ENCODE peak calls at places on chromosome 22, in six cellular contexts. C is fibroblast of villous mesenchyme, Q is psoas muscle, Z is heart right ventricle, I is RWPE1, B is AG09319. M is an unnamed sample.

GRCh38 chr22:36546932-36547331 is 18.0 kb upstream of the EIF3D start:
- DNase-seq in C (peak), Q (no peak), Z (no peak), I (peak), B (no peak), M (no peak)

GRCh38 chr22:42294034-42294985 is 23.9 kb upstream of the TCF20 start:
- DNase-seq in C (peak), Q (no peak), Z (peak), I (peak), B (no peak), M (peak)

GRCh38 chr22:48954781-48955311 is 872.8 kb downstream of the BRD1 start:
- DNase-seq in C (no peak), Q (no peak), Z (no peak), I (no peak), B (no peak), M (peak)

GRCh38 chr22:50148991-50149721 is 21.4 kb upstream of the PANX2 start:
- DNase-seq in C (no peak), Q (no peak), Z (no peak), I (peak), B (no peak), M (peak)

GRCh38 chr22:22884888-22885840 is 2.5 kb upstream of the IGLL5 start:
- DNase-seq in C (no peak), Q (no peak), Z (peak), I (no peak), B (no peak), M (no peak)

GRCh38 chr22:50576070-50576469 is 2.2 kb downstream of the CPT1B start:
- DNase-seq in C (peak), Q (no peak), Z (no peak), I (no peak), B (no peak), M (no peak)

GRCh38 chr22:37417737-37418348 is 9.4 kb downstream of the ELFN2 start:
- DNase-seq in C (no peak), Q (no peak), Z (no peak), I (no peak), B (no peak), M (no peak)

GRCh38 chr22:11307996-11308395 is 4220.0 kb upstream of the OR11H1 start:
- DNase-seq in C (no peak), Q (no peak), Z (no peak), I (no peak), B (no peak), M (no peak)

GRCh38 chr22:34943830-34944229 is 122.1 kb upstream of the ISX start:
- DNase-seq in C (no peak), Q (no peak), Z (no peak), I (no peak), B (no peak), M (no peak)

GRCh38 chr22:48881326-48881980 is 946.2 kb downstream of the BRD1 start:
- DNase-seq in C (no peak), Q (no peak), Z (no peak), I (no peak), B (no peak), M (peak)

GRCh38 chr22:24409707-24410106 is 17.7 kb upstream of the ADORA2A start:
- DNase-seq in C (no peak), Q (no peak), Z (no peak), I (no peak), B (no peak), M (no peak)

GRCh38 chr22:41197046-41197807 is 7.9 kb upstream of the L3MBTL2 start:
- DNase-seq in C (peak), Q (peak), Z (peak), I (peak), B (no peak), M (peak)

GRCh38 chr22:23750374-23750743 is 553 bp downstream of the ZNF70 start:
- DNase-seq in C (no peak), Q (no peak), Z (no peak), I (no peak), B (no peak), M (no peak)

GRCh38 chr22:36546092-36546804 is 17.3 kb upstream of the EIF3D start:
- DNase-seq in C (peak), Q (peak), Z (peak), I (peak), B (no peak), M (no peak)

GRCh38 chr22:19172213-19173046 is 6.1 kb downstream of the SLC25A1 start:
- DNase-seq in C (no peak), Q (no peak), Z (no peak), I (no peak), B (no peak), M (no peak)

GRCh38 chr22:18991138-18991432 is 55.0 kb upstream of the PRODH start:
- DNase-seq in C (no peak), Q (no peak), Z (no peak), I (no peak), B (no peak), M (no peak)

GRCh38 chr22:31530816-31531180 is 34.5 kb downstream of the SFI1 start:
- DNase-seq in C (peak), Q (no peak), Z (no peak), I (no peak), B (no peak), M (no peak)

GRCh38 chr22:35043251-35043931 is 22.6 kb upstream of the ISX start:
- DNase-seq in C (no peak), Q (no peak), Z (no peak), I (peak), B (no peak), M (no peak)

GRCh38 chr22:19193879-19194278 is 15.3 kb upstream of the SLC25A1 start:
- DNase-seq in C (no peak), Q (no peak), Z (no peak), I (no peak), B (no peak), M (no peak)

GRCh38 chr22:16970446-16970845 is 37.6 kb downstream of the GAB4 start:
- DNase-seq in C (no peak), Q (no peak), Z (no peak), I (no peak), B (no peak), M (no peak)

GRCh38 chr22:35705141-35705540 is 12.5 kb upstream of the APOL5 start:
- DNase-seq in C (peak), Q (no peak), Z (no peak), I (peak), B (peak), M (no peak)

GRCh38 chr22:33565580-33565995 is 354.7 kb downstream of the LARGE1 start:
- DNase-seq in C (no peak), Q (no peak), Z (peak), I (no peak), B (no peak), M (no peak)

GRCh38 chr22:23849009-23850006 is 8.4 kb upstream of the SLC2A11 start:
- DNase-seq in C (peak), Q (peak), Z (peak), I (peak), B (peak), M (peak)

DNA sequence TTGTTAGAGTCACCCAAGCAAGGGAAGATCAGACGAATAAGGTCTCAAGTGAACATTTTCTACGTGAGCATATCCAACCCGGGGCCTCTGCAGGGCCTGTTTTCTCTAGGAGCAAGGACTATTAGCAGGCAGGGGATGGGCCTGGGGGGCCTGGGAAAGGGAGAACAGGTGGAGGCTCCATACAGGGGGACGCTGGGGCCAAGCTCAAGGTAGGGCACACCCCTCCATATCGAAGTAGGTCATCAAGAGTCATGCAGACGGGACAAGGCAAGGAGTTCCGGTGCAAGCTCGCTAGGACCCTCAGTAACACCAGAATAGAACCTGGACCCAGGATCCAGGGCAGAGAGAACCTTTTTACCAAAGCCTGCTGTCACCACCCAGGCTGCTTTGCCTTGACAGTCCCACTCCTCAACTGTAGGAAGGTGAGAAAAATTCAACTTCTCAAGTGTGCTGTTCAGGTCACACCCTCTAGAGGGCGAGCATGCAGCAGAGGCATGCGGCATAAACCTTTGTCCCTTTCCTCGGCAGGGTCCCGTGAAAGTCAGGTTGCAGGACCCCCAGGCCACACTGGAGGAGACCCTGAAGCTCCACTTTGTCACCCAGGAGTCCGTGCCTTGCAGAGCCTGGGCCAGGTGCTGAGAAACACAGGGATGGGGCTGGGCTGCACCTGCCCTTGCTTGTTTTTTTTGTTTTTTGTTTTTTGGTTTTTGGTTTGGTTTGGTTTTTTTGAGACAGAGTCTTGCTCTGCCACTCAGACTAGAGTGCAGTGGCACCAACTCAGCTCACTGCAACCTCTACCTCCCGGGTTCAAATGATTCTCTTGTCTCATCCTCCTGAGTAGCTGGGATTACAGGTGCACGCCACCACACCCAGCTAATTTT is 8.6 kb upstream of the APOBEC3B start:
- DNase-seq in C (peak), Q (no peak), Z (no peak), I (peak), B (no peak), M (no peak)
- TF ChIP-seq CTCF in C (peak), Q (peak), Z (peak), I (peak), B (peak), M (peak)

GRCh38 chr22:25880524-25880923 is 138.5 kb downstream of the MYO18B start:
- DNase-seq in C (no peak), Q (no peak), Z (no peak), I (no peak), B (no peak), M (no peak)
- TF ChIP-seq CTCF in C (no peak), Q (no peak), Z (no peak), I (no peak), B (no peak), M (no peak)

GRCh38 chr22:29997516-29997915 is 82.7 kb upstream of the HORMAD2 start:
- DNase-seq in C (no peak), Q (no peak), Z (no peak), I (no peak), B (no peak), M (no peak)

GRCh38 chr22:29994941-29995340 is 85.3 kb upstream of the HORMAD2 start:
- DNase-seq in C (peak), Q (no peak), Z (no peak), I (no peak), B (no peak), M (no peak)

GRCh38 chr22:30000566-30000965 is 79.7 kb upstream of the HORMAD2 start:
- DNase-seq in C (no peak), Q (no peak), Z (no peak), I (no peak), B (no peak), M (no peak)

GRCh38 chr22:30001459-30001858 is 78.8 kb upstream of the HORMAD2 start:
- DNase-seq in C (no peak), Q (no peak), Z (no peak), I (no peak), B (no peak), M (no peak)

GRCh38 chr22:29998627-29999026 is 81.6 kb upstream of the HORMAD2 start:
- DNase-seq in C (no peak), Q (no peak), Z (no peak), I (no peak), B (no peak), M (no peak)
- TF ChIP-seq CTCF in C (no peak), Q (no peak), Z (peak), I (no peak), B (no peak), M (no peak)

GRCh38 chr22:21447694-21448402 is 19.3 kb upstream of the TMEM191C start:
- DNase-seq in C (no peak), Q (peak), Z (peak), I (no peak), B (no peak), M (peak)
- TF ChIP-seq CTCF in C (no peak), Q (no peak), Z (no peak), I (no peak), B (peak), M (no peak)

DNA sequence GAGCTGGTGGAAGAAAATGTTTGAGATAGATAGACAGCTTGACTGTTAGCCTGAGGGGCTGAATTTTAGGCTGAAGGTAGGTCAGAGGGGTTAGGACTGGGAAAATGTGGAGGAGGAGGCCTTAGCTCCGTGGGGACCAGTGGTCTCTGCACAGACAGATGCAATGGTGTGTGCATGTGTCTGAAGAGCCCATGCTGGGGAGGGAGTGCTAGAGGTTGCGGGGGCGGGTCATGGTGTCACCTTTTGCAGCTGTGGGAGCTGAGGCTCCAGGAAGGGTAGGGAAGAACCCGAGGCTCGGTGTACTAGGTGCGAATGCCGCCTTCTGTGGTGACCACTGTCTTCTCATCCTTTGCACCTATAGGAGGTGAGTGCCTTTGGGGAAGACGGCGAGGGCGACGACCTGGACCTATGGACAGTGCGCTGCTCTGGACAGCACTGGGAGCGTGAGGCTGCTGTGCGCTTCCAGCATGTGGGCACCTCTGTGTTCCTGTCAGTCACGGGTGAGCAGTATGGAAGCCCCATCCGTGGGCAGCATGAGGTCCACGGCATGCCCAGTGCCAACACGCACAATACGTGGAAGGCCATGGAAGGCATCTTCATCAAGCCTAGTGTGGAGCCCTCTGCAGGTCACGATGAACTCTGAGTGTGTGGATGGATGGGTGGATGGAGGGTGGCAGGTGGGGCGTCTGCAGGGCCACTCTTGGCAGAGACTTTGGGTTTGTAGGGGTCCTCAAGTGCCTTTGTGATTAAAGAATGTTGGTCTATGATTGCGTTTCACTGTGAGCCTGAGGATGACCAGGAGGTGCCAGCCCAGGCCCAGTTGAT is 1.6 kb downstream of the SDF2L1 start:
- DNase-seq in C (no peak), Q (no peak), Z (no peak), I (no peak), B (no peak), M (no peak)
- TF ChIP-seq CTCF in C (no peak), Q (no peak), Z (no peak), I (no peak), B (no peak), M (no peak)

GRCh38 chr22:47448231-47449035 is 686.0 kb downstream of the TBC1D22A start:
- DNase-seq in C (no peak), Q (no peak), Z (no peak), I (no peak), B (no peak), M (no peak)

GRCh38 chr22:47449508-47450270 is 687.2 kb downstream of the TBC1D22A start:
- DNase-seq in C (no peak), Q (no peak), Z (no peak), I (no peak), B (no peak), M (no peak)

GRCh38 chr22:47453049-47453448 is 690.6 kb downstream of the TBC1D22A start:
- DNase-seq in C (no peak), Q (no peak), Z (no peak), I (no peak), B (no peak), M (no peak)

GRCh38 chr22:47450876-47451475 is 688.5 kb downstream of the TBC1D22A start:
- DNase-seq in C (no peak), Q (no peak), Z (no peak), I (no peak), B (no peak), M (no peak)

DNA sequence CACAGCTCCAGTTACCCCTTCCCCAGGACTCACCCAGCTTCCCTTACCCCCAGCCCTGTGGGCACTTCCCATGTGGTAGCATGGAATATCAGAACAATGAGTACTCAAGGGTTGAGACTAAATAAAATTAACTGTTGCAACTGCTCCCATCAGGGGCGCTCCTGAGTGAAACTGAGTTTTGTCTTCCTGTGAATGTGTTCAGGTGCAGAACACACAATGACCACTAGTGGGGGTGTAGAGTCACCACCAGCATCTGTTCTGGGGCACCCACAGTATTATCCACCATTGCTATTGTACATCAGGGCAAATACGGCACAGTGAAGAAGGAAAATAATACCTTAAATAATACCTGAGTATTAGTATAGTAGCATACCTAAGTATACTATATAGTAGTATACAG is 689.7 kb downstream of the TBC1D22A start:
- DNase-seq in C (no peak), Q (no peak), Z (no peak), I (no peak), B (no peak), M (no peak)
- TF ChIP-seq CTCF in C (no peak), Q (peak), Z (no peak), I (peak), B (no peak), M (peak)

GRCh38 chr22:45263790-45264269 is 20.9 kb upstream of the UPK3A start:
- DNase-seq in C (peak), Q (peak), Z (peak), I (peak), B (peak), M (peak)
- TF ChIP-seq CTCF in C (peak), Q (peak), Z (peak), I (peak), B (peak), M (peak)